ENCODE peak calls at places on chromosomes 6 and 20, in five cellular contexts. S is endothelial cell; A is neural progenitor cell; V is CD8-positive, alpha-beta memory T cell; G is GM04504. U is an unnamed sample.

GRCh38 chr6:159966981-159967380 is 1.9 kb upstream of the IGF2R start:
- DNase-seq in S (no peak), A (no peak), V (no peak), G (no peak), U (no peak)

GRCh38 chr6:75331134-75331533 is 46.5 kb upstream of the TMEM30A start:
- DNase-seq in S (no peak), A (no peak), V (no peak), G (peak), U (no peak)

GRCh38 chr6:15420959-15421438 is 175.1 kb downstream of the JARID2 start:
- DNase-seq in S (no peak), A (no peak), V (no peak), G (no peak), U (no peak)

GRCh38 chr6:45002390-45002789 is 325.7 kb upstream of the RUNX2 start:
- DNase-seq in S (no peak), A (no peak), V (no peak), G (no peak), U (no peak)

GRCh38 chr6:41536884-41537347 is 9.3 kb upstream of the FOXP4 start:
- DNase-seq in S (no peak), A (no peak), V (no peak), G (no peak), U (no peak)

GRCh38 chr6:158409451-158409850 is 97.2 kb downstream of the TULP4 start:
- DNase-seq in S (peak), A (no peak), V (no peak), G (no peak), U (no peak)

GRCh38 chr6:53837875-53838806 is 43.3 kb downstream of the LRRC1 start:
- DNase-seq in S (no peak), A (peak), V (no peak), G (no peak), U (no peak)

GRCh38 chr20:5156670-5157448 is 30.1 kb downstream of the CDS2 start:
- DNase-seq in S (no peak), A (no peak), V (no peak), G (peak), U (no peak)

GRCh38 chr20:62571667-62572344 is 70.5 kb upstream of the SLCO4A1 start:
- DNase-seq in S (no peak), A (no peak), V (no peak), G (no peak), U (no peak)

GRCh38 chr20:50582092-50582491 is 71.9 kb downstream of the PTPN1 start:
- DNase-seq in S (no peak), A (no peak), V (no peak), G (no peak), U (no peak)

GRCh38 chr6:169326067-169326799 is 72.6 kb upstream of the THBS2 start:
- DNase-seq in S (peak), A (peak), V (no peak), G (no peak), U (no peak)